ENCODE peak calls at places on chromosomes 13 and 19, in six cellular contexts. Z is cardiac muscle cell, Y is neural progenitor cell, M is stomach, J is breast epithelium, R is uterus. B is an unnamed sample. For H3K27me3, the result is how much of the 10 kb centered on the place peaks cover.

GRCh38 chr19:55419089-55419488 is 11.5 kb upstream of the UBE2S start:
- DNase-seq in Z (no peak), Y (no peak), R (no peak), J (no peak), M (no peak), B (no peak)

GRCh38 chr19:55341191-55342043 is 1.7 kb downstream of the KMT5C start:
- DNase-seq in Z (peak), R (peak), J (peak), M (peak), Y (peak), B (peak)

GRCh38 chr13:29849731-29850212 is 645 bp downstream of the UBL3 start:
- DNase-seq in Z (peak), Y (peak), J (peak), M (peak), R (peak), B (peak)

GRCh38 chr13:23378009-23378632 is 55.4 kb downstream of the SACS start:
- DNase-seq in Z (peak), R (peak), M (no peak), J (no peak), Y (no peak), B (peak)

GRCh38 chr13:87089391-87089790 is 581.8 kb upstream of the SLITRK5 start:
- DNase-seq in Y (no peak), Z (peak), J (no peak), M (no peak), R (no peak), B (no peak)

GRCh38 chr13:102141625-102142472 is 260.0 kb downstream of the FGF14 start:
- DNase-seq in M (no peak), J (no peak), R (no peak), Y (peak), Z (peak), B (no peak)

GRCh38 chr13:87820221-87820620 is 149.1 kb downstream of the SLITRK5 start:
- DNase-seq in Z (peak), Y (no peak), J (no peak), R (no peak), M (no peak), B (no peak)

GRCh38 chr13:74556002-74556551 is 421.9 kb upstream of the KLF12 start:
- DNase-seq in J (no peak), M (no peak), R (no peak), Z (no peak), Y (no peak), B (no peak)

GRCh38 chr19:38285567-38285966 is 18.5 kb upstream of the C19orf33 start:
- DNase-seq in R (no peak), J (no peak), Y (no peak), Z (no peak), M (no peak), B (no peak)

GRCh38 chr13:114067381-114067885 is 65.0 kb downstream of the RASA3 start:
- DNase-seq in M (no peak), Y (no peak), Z (peak), J (no peak), R (no peak), B (no peak)

GRCh38 chr19:13865578-13866462 is 11.1 kb upstream of the NANOS3 start:
- DNase-seq in Y (peak), M (no peak), R (no peak), J (no peak), Z (peak), B (no peak)

GRCh38 chr19:13865243-13865577 is 11.7 kb upstream of the NANOS3 start:
- DNase-seq in Z (no peak), M (no peak), R (no peak), Y (no peak), J (no peak), B (no peak)

GRCh38 chr19:13868663-13869062 is 8.3 kb upstream of the NANOS3 start:
- DNase-seq in M (no peak), J (no peak), Z (no peak), R (no peak), Y (no peak), B (no peak)

GRCh38 chr19:13864513-13865242 is 12.3 kb upstream of the NANOS3 start:
- DNase-seq in Y (no peak), R (no peak), J (no peak), Z (no peak), M (no peak), B (no peak)

GRCh38 chr19:13866463-13867046 is 10.4 kb upstream of the NANOS3 start:
- DNase-seq in J (no peak), M (no peak), Z (no peak), R (no peak), Y (no peak), B (no peak)
- H3K4me3 ChIP-seq in J (peak), M (peak), Z (peak), R (no peak), Y (no peak), B (peak)

GRCh38 chr13:68264692-68265091 is 1034.6 kb upstream of the PCDH9 start:
- DNase-seq in R (no peak), J (no peak), Z (no peak), Y (no peak), M (no peak), B (no peak)
- H3K27ac ChIP-seq in R (no peak), J (no peak), Z (no peak), Y (no peak), M (no peak), B (no peak)

GRCh38 chr13:112066624-112067004 is 335 bp upstream of the SOX1 start:
- DNase-seq in M (no peak), R (no peak), Y (peak), Z (peak), J (no peak), B (no peak)
- H3K27me3 ChIP-seq in M (half or more), R (under half), Y (half or more), Z (half or more), J (half or more), B (half or more)

DNA sequence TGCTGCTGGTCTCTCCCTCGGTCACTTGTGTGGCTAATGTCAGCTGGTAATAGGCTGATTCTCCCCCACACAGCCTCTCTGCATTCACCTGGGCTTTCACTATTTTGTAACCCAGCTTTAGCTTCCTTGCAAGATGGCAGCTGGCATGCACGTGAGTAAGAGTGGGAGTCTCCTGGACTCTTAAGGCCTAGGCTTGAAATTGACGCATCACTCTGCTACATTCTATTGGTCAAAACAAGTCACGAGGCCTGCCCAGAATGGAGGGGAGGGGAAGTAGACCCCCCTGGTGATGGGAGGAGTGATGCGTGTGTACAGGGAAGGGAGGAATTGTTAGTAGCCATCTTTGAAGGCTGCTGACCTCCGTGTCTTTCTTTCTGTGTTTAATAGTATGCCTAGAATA is 24.9 kb upstream of the PNMA8B start:
- DNase-seq in M (no peak), Z (no peak), J (no peak), Y (peak), R (no peak), B (no peak)
- H3K4me3 ChIP-seq in M (no peak), Z (no peak), J (no peak), Y (no peak), R (no peak), B (no peak)

DNA sequence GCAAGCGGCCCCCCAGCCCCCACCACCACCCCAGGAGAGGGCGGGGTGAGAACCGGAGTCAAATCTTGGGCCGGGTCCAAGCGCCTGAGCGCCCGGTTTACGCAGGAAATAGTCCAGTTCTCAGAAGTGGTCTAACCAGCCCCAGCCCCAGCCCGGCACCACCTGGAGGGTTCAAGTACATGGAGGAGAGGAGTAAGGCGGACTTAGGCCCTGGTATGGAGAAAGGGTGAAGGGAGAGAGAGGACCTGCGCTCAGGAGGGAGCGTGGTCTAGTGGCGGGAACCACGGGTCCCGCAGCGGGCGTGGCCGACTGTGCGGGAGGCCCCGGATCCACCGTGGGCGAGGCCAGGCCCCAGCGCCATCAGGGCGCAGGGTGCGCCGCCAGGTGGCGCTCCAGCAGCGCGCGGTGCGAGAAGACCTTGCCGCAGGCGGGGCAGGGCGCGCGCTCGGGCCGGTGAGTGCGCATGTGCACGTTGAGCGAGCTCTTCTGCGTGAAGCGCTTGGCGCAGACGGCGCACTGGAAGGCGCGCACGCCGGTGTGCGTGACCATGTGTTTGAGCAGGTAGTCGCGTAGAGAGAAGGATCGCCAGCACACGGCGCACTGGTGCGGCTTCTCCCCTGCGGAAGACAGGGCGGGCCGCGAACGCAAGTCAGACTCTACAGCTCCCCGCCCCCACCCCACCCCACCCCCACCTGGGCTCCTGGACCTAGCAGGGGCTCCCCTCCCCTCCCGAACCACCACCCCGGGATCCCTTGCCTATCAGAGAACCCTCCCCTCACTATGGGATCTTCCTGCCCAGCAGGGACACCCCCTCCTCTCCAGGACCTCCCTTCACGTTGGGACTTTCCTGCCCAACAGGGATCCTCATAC is 2.1 kb upstream of the SLC27A5 start:
- DNase-seq in Z (peak), M (peak), Y (peak), J (peak), R (peak), B (peak)
- H3K27ac ChIP-seq in Z (peak), M (peak), Y (no peak), J (peak), R (peak), B (peak)

DNA sequence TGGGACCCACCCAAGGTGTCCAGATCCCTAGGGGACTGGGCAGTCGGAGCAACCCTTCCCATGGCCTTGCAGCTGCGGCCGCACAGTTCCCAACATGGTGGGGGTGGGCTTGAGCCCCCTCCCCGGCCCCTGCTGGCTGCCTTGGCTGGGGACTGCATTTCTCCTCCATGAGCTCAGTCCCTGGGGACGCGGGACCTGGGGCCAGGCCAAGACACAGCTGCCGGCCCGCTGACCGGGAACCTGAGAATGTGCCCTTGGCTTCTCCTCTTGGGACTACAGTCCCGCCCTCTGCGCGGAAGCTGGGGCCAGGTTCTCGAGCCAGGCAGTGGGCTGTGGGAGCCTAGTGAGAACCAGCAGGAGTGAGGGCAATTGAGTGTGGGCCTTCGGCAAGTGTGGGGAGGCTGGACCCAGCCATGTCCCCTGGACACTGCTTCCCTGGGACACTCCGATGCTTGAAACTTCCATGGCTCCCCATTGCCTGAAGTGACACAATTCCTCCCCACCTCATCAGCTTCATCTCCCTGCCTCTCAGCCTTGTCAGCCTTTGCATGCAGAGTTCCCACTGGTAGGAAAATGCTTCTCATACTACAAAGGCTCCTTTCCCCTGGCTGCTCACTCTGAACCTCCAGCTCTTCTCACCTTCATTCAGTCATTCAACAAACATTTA is 13.1 kb upstream of the NOTCH3 start:
- DNase-seq in Y (no peak), J (no peak), M (peak), R (peak), Z (peak), B (no peak)
- H3K27me3 ChIP-seq in Y (under half), J (under half), M (under half), R (under half), Z (under half), B (under half)